ENCODE peak calls at places on chromosomes 16 and 17, in ten cellular contexts. One of them, this sample, is unnamed.
A peak's percentile ranks its signal among the peaks of the same experiment; 100 is the strongest.

GRCh38 chr17:21171309-21171922 is 42.5 kb downstream of the TMEM11 start:
- DNase-seq in spleen: peak; percentile 84
- DNase-seq in thoracic aorta: no peak
- DNase-seq in tibial artery: no peak
- DNase-seq in RWPE1: no peak
- DNase-seq in sigmoid colon: no peak
- DNase-seq in A549: no peak
- DNase-seq in GM23338: no peak
- DNase-seq in aorta: no peak
- DNase-seq in HCT116: no peak
- DNase-seq in this sample: no peak

GRCh38 chr16:14564881-14565687 is 65.0 kb downstream of the PARN start:
- DNase-seq in aorta: no peak
- DNase-seq in sigmoid colon: no peak
- DNase-seq in RWPE1: peak; percentile 19
- DNase-seq in A549: peak; percentile 46
- DNase-seq in HCT116: no peak
- DNase-seq in GM23338: no peak
- DNase-seq in tibial artery: no peak
- DNase-seq in thoracic aorta: no peak
- DNase-seq in spleen: no peak
- DNase-seq in this sample: no peak

GRCh38 chr16:67915831-67916723 is 15.6 kb downstream of the CTRL start:
- DNase-seq in A549: no peak
- DNase-seq in spleen: no peak
- DNase-seq in RWPE1: no peak
- DNase-seq in tibial artery: no peak
- DNase-seq in sigmoid colon: no peak
- DNase-seq in GM23338: no peak
- DNase-seq in thoracic aorta: no peak
- DNase-seq in HCT116: no peak
- DNase-seq in aorta: no peak
- DNase-seq in this sample: no peak

GRCh38 chr16:35516971-35517370 is 2057.6 kb downstream of the TP53TG3F start:
- DNase-seq in RWPE1: no peak
- DNase-seq in spleen: no peak
- DNase-seq in tibial artery: no peak
- DNase-seq in thoracic aorta: no peak
- DNase-seq in HCT116: no peak
- DNase-seq in sigmoid colon: no peak
- DNase-seq in A549: no peak
- DNase-seq in aorta: no peak
- DNase-seq in GM23338: no peak
- DNase-seq in this sample: no peak

GRCh38 chr16:720507-720989 is 398 bp upstream of the ANTKMT start:
- DNase-seq in sigmoid colon: peak; percentile 83
- DNase-seq in thoracic aorta: no peak
- DNase-seq in aorta: no peak
- DNase-seq in RWPE1: no peak
- DNase-seq in GM23338: peak; percentile 73
- DNase-seq in A549: peak; percentile 84
- DNase-seq in spleen: no peak
- DNase-seq in HCT116: no peak
- DNase-seq in tibial artery: no peak
- DNase-seq in this sample: no peak

GRCh38 chr16:85360323-85361277 is 248.3 kb upstream of the CIBAR2 start:
- DNase-seq in GM23338: no peak
- DNase-seq in HCT116: no peak
- DNase-seq in tibial artery: no peak
- DNase-seq in A549: no peak
- DNase-seq in sigmoid colon: peak; percentile 79
- DNase-seq in RWPE1: peak; percentile 84
- DNase-seq in thoracic aorta: no peak
- DNase-seq in aorta: no peak
- DNase-seq in spleen: no peak
- DNase-seq in this sample: no peak

GRCh38 chr17:74742153-74742515 is 5.1 kb downstream of the RAB37 start:
- DNase-seq in HCT116: no peak
- DNase-seq in aorta: no peak
- DNase-seq in A549: no peak
- DNase-seq in sigmoid colon: no peak
- DNase-seq in tibial artery: no peak
- DNase-seq in spleen: peak; percentile 94
- DNase-seq in thoracic aorta: no peak
- DNase-seq in RWPE1: no peak
- DNase-seq in GM23338: no peak
- DNase-seq in this sample: peak; percentile 58

GRCh38 chr17:79515646-79516604 is 94.9 kb downstream of the RBFOX3 start:
- DNase-seq in tibial artery: no peak
- DNase-seq in GM23338: no peak
- DNase-seq in aorta: no peak
- DNase-seq in sigmoid colon: no peak
- DNase-seq in spleen: no peak
- DNase-seq in thoracic aorta: no peak
- DNase-seq in A549: no peak
- DNase-seq in RWPE1: no peak
- DNase-seq in HCT116: no peak
- DNase-seq in this sample: no peak

GRCh38 chr17:70862295-70862694 is 693.0 kb downstream of the KCNJ2 start:
- DNase-seq in sigmoid colon: no peak
- DNase-seq in spleen: no peak
- DNase-seq in HCT116: no peak
- DNase-seq in thoracic aorta: no peak
- DNase-seq in GM23338: no peak
- DNase-seq in aorta: no peak
- DNase-seq in A549: no peak
- DNase-seq in tibial artery: no peak
- DNase-seq in RWPE1: no peak
- DNase-seq in this sample: no peak

GRCh38 chr17:68794636-68795503 is 160.3 kb downstream of the ABCA8 start:
- DNase-seq in aorta: no peak
- DNase-seq in RWPE1: no peak
- DNase-seq in sigmoid colon: no peak
- DNase-seq in GM23338: peak; percentile 11
- DNase-seq in thoracic aorta: no peak
- DNase-seq in A549: no peak
- DNase-seq in HCT116: no peak
- DNase-seq in tibial artery: no peak
- DNase-seq in spleen: no peak
- DNase-seq in this sample: no peak

GRCh38 chr17:69637399-69638165 is 223.1 kb downstream of the MAP2K6 start:
- DNase-seq in sigmoid colon: no peak
- DNase-seq in RWPE1: no peak
- DNase-seq in tibial artery: no peak
- DNase-seq in GM23338: no peak
- DNase-seq in HCT116: no peak
- DNase-seq in spleen: no peak
- DNase-seq in thoracic aorta: no peak
- DNase-seq in aorta: no peak
- DNase-seq in A549: no peak
- DNase-seq in this sample: no peak

DNA sequence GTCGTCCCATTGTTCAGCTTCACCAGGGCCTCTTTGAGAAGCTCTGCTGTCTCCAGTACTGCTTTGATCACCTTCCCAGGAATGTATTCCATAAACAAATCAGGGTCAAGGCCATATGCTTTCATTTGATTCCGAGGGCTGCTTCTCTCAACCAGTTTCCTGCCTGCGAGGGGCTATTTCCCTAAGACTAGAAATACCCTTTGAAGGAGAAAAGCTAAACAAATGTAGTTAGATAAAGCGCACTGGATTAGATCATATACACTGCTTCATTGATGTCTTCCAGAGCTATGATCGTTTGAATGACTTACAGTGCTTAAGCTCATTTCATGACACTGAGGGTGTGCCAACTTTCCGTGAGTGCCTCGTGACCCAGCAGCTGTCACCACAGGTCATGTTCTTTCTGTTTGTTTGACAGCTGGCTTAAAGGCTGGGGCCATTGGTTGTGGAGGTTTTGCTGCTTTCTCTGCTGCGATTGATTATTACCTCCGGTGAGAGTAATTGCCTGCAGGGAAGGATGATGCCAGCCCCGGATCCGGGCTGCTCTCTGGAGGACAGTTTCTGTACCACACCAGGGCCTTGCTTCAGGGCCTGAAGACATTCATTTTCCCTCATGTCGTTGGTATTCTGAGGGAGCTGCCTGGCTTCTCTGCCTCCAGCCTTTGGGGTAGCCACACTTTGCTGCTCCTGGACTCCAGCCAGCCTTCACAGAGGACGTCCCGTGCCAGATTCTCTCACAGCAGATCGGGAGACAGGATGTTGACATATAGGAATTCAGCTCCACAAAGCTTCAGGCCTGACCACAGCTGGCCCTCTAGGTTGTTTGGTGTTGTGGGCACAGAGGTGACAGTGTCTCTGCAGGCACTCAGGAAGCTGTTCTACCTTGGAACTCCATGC is 3.9 kb downstream of the TIMM22 start:
- DNase-seq in GM23338: no peak
- DNase-seq in sigmoid colon: no peak
- DNase-seq in A549: no peak
- DNase-seq in tibial artery: peak; percentile 78
- DNase-seq in RWPE1: no peak
- DNase-seq in aorta: peak; percentile 73
- DNase-seq in spleen: no peak
- DNase-seq in thoracic aorta: no peak
- DNase-seq in HCT116: no peak
- DNase-seq in this sample: no peak
- H3K27ac ChIP-seq in GM23338: no peak overlapping the region
- H3K27ac ChIP-seq in sigmoid colon: peak overlapping the region; percentile 77
- H3K27ac ChIP-seq in A549: no peak overlapping the region
- H3K27ac ChIP-seq in tibial artery: peak overlapping the region; percentile 79
- H3K27ac ChIP-seq in RWPE1: peak overlapping the region; percentile 58
- H3K27ac ChIP-seq in aorta: peak overlapping the region; percentile 55
- H3K27ac ChIP-seq in spleen: peak overlapping the region; percentile 79
- H3K27ac ChIP-seq in thoracic aorta: peak overlapping the region; percentile 84
- H3K27ac ChIP-seq in HCT116: no peak overlapping the region
- H3K27ac ChIP-seq in this sample: no peak overlapping the region

GRCh38 chr17:55242481-55242880 is 22.3 kb upstream of the HLF start:
- DNase-seq in RWPE1: no peak
- DNase-seq in spleen: no peak
- DNase-seq in aorta: no peak
- DNase-seq in thoracic aorta: no peak
- DNase-seq in tibial artery: no peak
- DNase-seq in A549: no peak
- DNase-seq in sigmoid colon: no peak
- DNase-seq in GM23338: no peak
- DNase-seq in HCT116: no peak
- DNase-seq in this sample: no peak
- H3K27ac ChIP-seq in RWPE1: no peak overlapping the region
- H3K27ac ChIP-seq in spleen: no peak overlapping the region
- H3K27ac ChIP-seq in aorta: no peak overlapping the region
- H3K27ac ChIP-seq in thoracic aorta: no peak overlapping the region
- H3K27ac ChIP-seq in tibial artery: no peak overlapping the region
- H3K27ac ChIP-seq in A549: no peak overlapping the region
- H3K27ac ChIP-seq in sigmoid colon: no peak overlapping the region
- H3K27ac ChIP-seq in GM23338: no peak overlapping the region
- H3K27ac ChIP-seq in HCT116: no peak overlapping the region
- H3K27ac ChIP-seq in this sample: no peak overlapping the region

GRCh38 chr16:89149386-89149785 is 22.2 kb upstream of the CDH15 start:
- DNase-seq in sigmoid colon: no peak
- DNase-seq in RWPE1: no peak
- DNase-seq in A549: no peak
- DNase-seq in aorta: no peak
- DNase-seq in HCT116: no peak
- DNase-seq in tibial artery: no peak
- DNase-seq in spleen: no peak
- DNase-seq in thoracic aorta: no peak
- DNase-seq in GM23338: peak; percentile 51
- DNase-seq in this sample: no peak

GRCh38 chr16:89153848-89154271 is 17.7 kb upstream of the CDH15 start:
- DNase-seq in A549: no peak
- DNase-seq in aorta: no peak
- DNase-seq in RWPE1: peak; percentile 37
- DNase-seq in HCT116: no peak
- DNase-seq in spleen: no peak
- DNase-seq in sigmoid colon: no peak
- DNase-seq in thoracic aorta: no peak
- DNase-seq in GM23338: no peak
- DNase-seq in tibial artery: no peak
- DNase-seq in this sample: no peak

GRCh38 chr16:89152831-89153700 is 18.5 kb upstream of the CDH15 start:
- DNase-seq in A549: no peak
- DNase-seq in spleen: peak; percentile 48
- DNase-seq in sigmoid colon: no peak
- DNase-seq in aorta: no peak
- DNase-seq in HCT116: no peak
- DNase-seq in RWPE1: no peak
- DNase-seq in GM23338: no peak
- DNase-seq in tibial artery: no peak
- DNase-seq in thoracic aorta: no peak
- DNase-seq in this sample: no peak

GRCh38 chr16:89150090-89150835 is 21.3 kb upstream of the CDH15 start:
- DNase-seq in spleen: peak; percentile 57
- DNase-seq in GM23338: no peak
- DNase-seq in aorta: no peak
- DNase-seq in HCT116: no peak
- DNase-seq in sigmoid colon: no peak
- DNase-seq in RWPE1: peak; percentile 65
- DNase-seq in A549: no peak
- DNase-seq in tibial artery: no peak
- DNase-seq in thoracic aorta: no peak
- DNase-seq in this sample: no peak

GRCh38 chr16:89150981-89151380 is 20.6 kb upstream of the CDH15 start:
- DNase-seq in HCT116: no peak
- DNase-seq in RWPE1: no peak
- DNase-seq in sigmoid colon: no peak
- DNase-seq in spleen: peak; percentile 19
- DNase-seq in A549: no peak
- DNase-seq in tibial artery: no peak
- DNase-seq in aorta: no peak
- DNase-seq in thoracic aorta: no peak
- DNase-seq in GM23338: no peak
- DNase-seq in this sample: no peak
- H3K27ac ChIP-seq in HCT116: no peak overlapping the region
- H3K27ac ChIP-seq in RWPE1: peak overlapping the region; percentile 75
- H3K27ac ChIP-seq in sigmoid colon: no peak overlapping the region
- H3K27ac ChIP-seq in spleen: no peak overlapping the region
- H3K27ac ChIP-seq in A549: no peak overlapping the region
- H3K27ac ChIP-seq in tibial artery: no peak overlapping the region
- H3K27ac ChIP-seq in aorta: no peak overlapping the region
- H3K27ac ChIP-seq in thoracic aorta: no peak overlapping the region
- H3K27ac ChIP-seq in GM23338: no peak overlapping the region
- H3K27ac ChIP-seq in this sample: no peak overlapping the region

DNA sequence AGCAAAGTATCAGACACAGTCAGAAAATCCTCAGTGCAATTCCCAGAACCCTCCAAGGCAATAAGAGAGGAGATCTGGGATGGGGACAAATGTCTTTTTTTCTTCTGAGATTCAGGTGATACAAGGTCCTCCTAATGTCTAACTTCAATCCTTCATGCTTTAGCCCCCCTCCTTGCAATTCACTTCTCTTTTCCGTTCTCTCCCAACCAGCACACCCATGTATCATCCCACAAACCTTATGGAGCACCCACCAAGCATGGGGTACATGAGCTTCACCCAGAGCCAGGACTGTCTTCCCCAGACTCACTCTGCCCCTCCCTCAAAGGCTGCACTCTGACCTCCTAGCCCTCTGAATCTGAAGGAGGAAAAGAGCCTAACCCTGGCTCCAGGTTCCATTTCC is 10.1 kb downstream of the HDAC5 start:
- DNase-seq in GM23338: no peak
- DNase-seq in HCT116: no peak
- DNase-seq in A549: no peak
- DNase-seq in spleen: no peak
- DNase-seq in sigmoid colon: no peak
- DNase-seq in thoracic aorta: no peak
- DNase-seq in tibial artery: no peak
- DNase-seq in RWPE1: no peak
- DNase-seq in aorta: no peak
- DNase-seq in this sample: no peak
- H3K27ac ChIP-seq in GM23338: no peak overlapping the region
- H3K27ac ChIP-seq in HCT116: no peak overlapping the region
- H3K27ac ChIP-seq in A549: no peak overlapping the region
- H3K27ac ChIP-seq in spleen: peak overlapping the region; percentile 78
- H3K27ac ChIP-seq in sigmoid colon: peak overlapping the region; percentile 93
- H3K27ac ChIP-seq in thoracic aorta: peak overlapping the region; percentile 55
- H3K27ac ChIP-seq in tibial artery: peak overlapping the region; percentile 84
- H3K27ac ChIP-seq in RWPE1: peak overlapping the region; percentile 82
- H3K27ac ChIP-seq in aorta: peak overlapping the region; percentile 19
- H3K27ac ChIP-seq in this sample: no peak overlapping the region

This sample was measured in CD4-positive, alpha-beta memory T cell.